ENCODE peak calls at places on chromosomes 6 and 20, in nine cellular contexts. E, X, P, A, D, J, G, Y and F are unnamed samples.

GRCh38 chr6:148565931-148566663 is 180.7 kb upstream of the UST start:
- DNase-seq in E (no peak), X (no peak), P (no peak), A (no peak), D (peak; percentile 44), J (peak; percentile 95), G (no peak), Y (no peak), F (no peak)

GRCh38 chr6:30740993-30741784 is 1.3 kb downstream of the FLOT1 start:
- DNase-seq in E (no peak), X (no peak), P (peak; percentile 38), A (no peak), D (no peak), J (no peak), G (no peak), Y (no peak), F (no peak)

GRCh38 chr6:112223070-112223861 is 31.1 kb downstream of the LAMA4 start:
- DNase-seq in E (no peak), X (no peak), P (no peak), A (no peak), D (no peak), J (peak; percentile 91), G (no peak), Y (no peak), F (no peak)

GRCh38 chr20:51715873-51716215 is 52.3 kb downstream of the ATP9A start:
- DNase-seq in E (no peak), X (no peak), P (no peak), A (no peak), D (no peak), J (no peak), G (no peak), Y (no peak), F (no peak)

GRCh38 chr20:54133434-54134427 is 40.1 kb downstream of the CYP24A1 start:
- DNase-seq in E (no peak), X (no peak), P (no peak), A (no peak), D (no peak), J (peak; percentile 29), G (no peak), Y (no peak), F (no peak)

GRCh38 chr6:98833101-98834059 is 994 bp upstream of the POU3F2 start:
- DNase-seq in E (peak; percentile 69), X (peak; percentile 78), P (no peak), A (peak; percentile 46), D (no peak), J (peak; percentile 32), G (peak; percentile 65), Y (no peak), F (peak; percentile 71)

GRCh38 chr6:52074155-52074554 is 13.3 kb downstream of the PKHD1 start:
- DNase-seq in E (no peak), X (no peak), P (no peak), A (no peak), D (no peak), J (no peak), G (no peak), Y (no peak), F (no peak)

GRCh38 chr6:145278163-145278807 is 457.0 kb downstream of the EPM2A start:
- DNase-seq in E (no peak), X (no peak), P (no peak), A (no peak), D (no peak), J (peak; percentile 8), G (no peak), Y (no peak), F (no peak)

GRCh38 chr20:52340036-52340634 is 148.6 kb upstream of the ZFP64 start:
- DNase-seq in E (no peak), X (peak; percentile 26), P (no peak), A (peak; percentile 18), D (no peak), J (peak; percentile 4), G (peak; percentile 10), Y (no peak), F (peak; percentile 6)

GRCh38 chr6:87139236-87139635 is 16.1 kb upstream of the ZNF292 start:
- DNase-seq in E (no peak), X (peak; percentile 66), P (no peak), A (peak; percentile 54), D (no peak), J (peak; percentile 61), G (peak; percentile 49), Y (no peak), F (peak; percentile 45)

GRCh38 chr6:41093729-41094128 is 21.0 kb downstream of the NFYA start:
- DNase-seq in E (no peak), X (no peak), P (no peak), A (no peak), D (no peak), J (no peak), G (no peak), Y (no peak), F (no peak)

GRCh38 chr20:17327185-17327780 is 100.4 kb downstream of the PCSK2 start:
- DNase-seq in E (no peak), X (no peak), P (no peak), A (peak; percentile 26), D (no peak), J (no peak), G (no peak), Y (no peak), F (peak; percentile 14)

GRCh38 chr6:75203721-75204120 is 2.1 kb downstream of the COL12A1 start:
- DNase-seq in E (no peak), X (no peak), P (no peak), A (no peak), D (no peak), J (peak; percentile 65), G (no peak), Y (no peak), F (no peak)

GRCh38 chr6:31645325-31645724 is 7.1 kb downstream of the BAG6 start:
- DNase-seq in E (no peak), X (no peak), P (no peak), A (no peak), D (no peak), J (no peak), G (no peak), Y (no peak), F (no peak)

GRCh38 chr6:2516059-2516458 is 234.7 kb downstream of the MYLK4 start:
- DNase-seq in E (no peak), X (no peak), P (no peak), A (no peak), D (no peak), J (no peak), G (no peak), Y (no peak), F (no peak)

GRCh38 chr20:61725145-61725544 is 340.5 kb downstream of the TAF4 start:
- DNase-seq in E (no peak), X (no peak), P (no peak), A (no peak), D (no peak), J (no peak), G (no peak), Y (no peak), F (no peak)

GRCh38 chr20:22579119-22579427 is 5.3 kb downstream of the FOXA2 start:
- DNase-seq in E (no peak), X (no peak), P (no peak), A (no peak), D (peak; percentile 52), J (no peak), G (peak; percentile 94), Y (no peak), F (peak; percentile 86)

GRCh38 chr6:42190784-42191183 is 4.0 kb downstream of the GUCA1B start:
- DNase-seq in E (no peak), X (no peak), P (no peak), A (no peak), D (no peak), J (peak; percentile 48), G (no peak), Y (no peak), F (no peak)

GRCh38 chr20:63673951-63674350 is 15.8 kb downstream of the RTEL1 start:
- DNase-seq in E (no peak), X (no peak), P (no peak), A (no peak), D (no peak), J (no peak), G (no peak), Y (no peak), F (no peak)

GRCh38 chr20:43755390-43755789 is 28.6 kb upstream of the GTSF1L start:
- DNase-seq in E (no peak), X (no peak), P (no peak), A (no peak), D (no peak), J (peak; percentile 67), G (no peak), Y (no peak), F (no peak)

GRCh38 chr20:13510837-13511488 is 127.8 kb downstream of the TASP1 start:
- DNase-seq in E (no peak), X (no peak), P (no peak), A (no peak), D (no peak), J (no peak), G (no peak), Y (no peak), F (no peak)

GRCh38 chr6:93136111-93136510 is 283.2 kb downstream of the EPHA7 start:
- DNase-seq in E (no peak), X (no peak), P (no peak), A (peak; percentile 3), D (no peak), J (no peak), G (no peak), Y (no peak), F (peak; percentile 32)

GRCh38 chr20:14337400-14338171 is at the start of gene FLRT3:
- DNase-seq in E (peak; percentile 59), X (peak; percentile 78), P (no peak), A (peak; percentile 82), D (peak; percentile 85), J (peak; percentile 93), G (peak; percentile 88), Y (peak; percentile 4), F (peak; percentile 96)

GRCh38 chr20:31712564-31713311 is 9.9 kb downstream of the BCL2L1 start:
- DNase-seq in E (peak; percentile 73), X (no peak), P (no peak), A (peak; percentile 84), D (peak; percentile 92), J (peak; percentile 93), G (peak; percentile 62), Y (no peak), F (peak; percentile 94)

GRCh38 chr6:111894951-111895350 is 21.7 kb upstream of the FYN start:
- DNase-seq in E (no peak), X (no peak), P (no peak), A (no peak), D (no peak), J (peak; percentile 33), G (no peak), Y (no peak), F (no peak)